ENCODE peak calls at places on chromosomes 4 and X, in six cellular contexts. H is activated gamma-delta T cell treated with Interleukin-2 at 50 U/mL for 16 hours, U is skeletal muscle cell, T is memory B cell, E is A172, V is iPS DF 6.9. A is an unnamed sample.

GRCh38 chrX:54640721-54641120 is 110.7 kb downstream of the GNL3L start:
- DNase-seq in U (peak; percentile 62), H (no peak), T (no peak), E (no peak), V (no peak), A (no peak)

GRCh38 chr4:90127706-90128345 is 632 bp downstream of the CCSER1 start:
- DNase-seq in V (no peak), U (no peak), H (no peak), E (no peak), T (peak; percentile 65), A (peak; percentile 7)

GRCh38 chrX:70134116-70134477 is 850 bp downstream of the IGBP1 start:
- DNase-seq in V (no peak), H (no peak), T (no peak), U (no peak), E (no peak), A (peak; percentile 19)

GRCh38 chr4:66489783-66490452 is 819.6 kb upstream of the EPHA5 start:
- DNase-seq in H (no peak), V (no peak), U (peak; percentile 24), E (peak; percentile 44), T (no peak), A (peak; percentile 22)

GRCh38 chr4:70632028-70632427 is 3.5 kb downstream of the ENAM start:
- DNase-seq in E (peak; percentile 49), H (no peak), U (no peak), T (no peak), V (no peak), A (peak; percentile 78)

GRCh38 chr4:16642897-16643296 is 255.5 kb downstream of the LDB2 start:
- DNase-seq in U (no peak), T (no peak), H (no peak), E (no peak), V (no peak), A (peak; percentile 54)

GRCh38 chrX:153357877-153358276 is 23.9 kb downstream of the ZNF275 start:
- DNase-seq in E (no peak), H (no peak), U (no peak), V (no peak), T (no peak), A (no peak)

GRCh38 chr4:173334085-173334890 is at the start of gene HMGB2:
- DNase-seq in H (peak; percentile 99), T (peak; percentile 96), V (peak; percentile 98), E (peak; percentile 99), U (peak; percentile 100), A (peak; percentile 99)

GRCh38 chr4:5043579-5043978 is 7.7 kb upstream of the STK32B start:
- DNase-seq in H (no peak), E (no peak), V (no peak), U (no peak), T (no peak), A (no peak)

GRCh38 chrX:54530358-54530900 is 410 bp downstream of the GNL3L start:
- DNase-seq in T (peak; percentile 16), V (no peak), U (no peak), H (no peak), E (no peak), A (peak; percentile 7)

GRCh38 chr4:3047464-3048286 is 26.7 kb downstream of the HTT-AS start:
- DNase-seq in T (peak; percentile 70), U (no peak), H (peak; percentile 54), V (peak; percentile 39), E (peak; percentile 64), A (peak; percentile 63)

GRCh38 chr4:172134536-172134935 is 321.3 kb downstream of the GALNTL6 start:
- DNase-seq in T (no peak), H (no peak), U (no peak), E (peak; percentile 12), V (no peak), A (peak; percentile 57)

GRCh38 chrX:119870626-119871131 is 854 bp downstream of the RNF113A start:
- DNase-seq in U (no peak), T (no peak), V (no peak), H (peak; percentile 18), E (no peak), A (peak; percentile 51)

GRCh38 chrX:51608766-51609165 is 9.9 kb downstream of the CENPVL3 start:
- DNase-seq in U (peak; percentile 35), E (no peak), H (no peak), V (no peak), T (no peak), A (no peak)

GRCh38 chr4:25948051-25948450 is 34.0 kb downstream of the SMIM20 start:
- DNase-seq in H (no peak), E (no peak), U (no peak), V (no peak), T (no peak), A (peak; percentile 52)

GRCh38 chrX:126165401-126165720 is 728 bp downstream of the DCAF12L2 start:
- DNase-seq in H (no peak), U (no peak), T (no peak), E (no peak), V (no peak), A (no peak)

GRCh38 chr4:182188622-182189021 is 54.6 kb upstream of the TENM3 start:
- DNase-seq in V (no peak), E (peak; percentile 66), H (no peak), T (no peak), U (peak; percentile 66), A (peak; percentile 11)

GRCh38 chrX:13219990-13220764 is 99.7 kb downstream of the ATXN3L start:
- DNase-seq in V (no peak), H (no peak), U (no peak), E (no peak), T (no peak), A (no peak)

GRCh38 chrX:29561417-29561816 is 653.9 kb upstream of the MAGEB2 start:
- DNase-seq in V (no peak), T (no peak), U (peak; percentile 1), H (no peak), E (peak; percentile 2), A (no peak)

GRCh38 chr4:127250577-127250976 is 382.2 kb upstream of the INTU start:
- DNase-seq in V (no peak), T (no peak), E (no peak), H (no peak), U (no peak), A (no peak)

GRCh38 chrX:10598540-10598939 is 21.8 kb downstream of the MID1 start:
- DNase-seq in T (no peak), U (no peak), E (no peak), V (no peak), H (no peak), A (no peak)

GRCh38 chrX:70262952-70263567 is 3.1 kb upstream of the P2RY4 start:
- DNase-seq in V (peak; percentile 22), E (peak; percentile 36), U (no peak), H (no peak), T (no peak), A (peak; percentile 26)

GRCh38 chrX:85903692-85904471 is 143.5 kb downstream of the CHM start:
- DNase-seq in T (no peak), H (no peak), V (no peak), U (no peak), E (no peak), A (no peak)

GRCh38 chrX:135505356-135505755 is 15.1 kb upstream of the INTS6L start:
- DNase-seq in U (no peak), H (no peak), V (no peak), E (no peak), T (no peak), A (no peak)

GRCh38 chr4:118557298-118557851 is 127.8 kb upstream of the METTL14 start:
- DNase-seq in T (no peak), E (peak; percentile 78), H (no peak), U (peak; percentile 30), V (no peak), A (peak; percentile 7)

GRCh38 chrX:114450911-114451310 is 133.0 kb upstream of the HTR2C start:
- DNase-seq in E (no peak), H (no peak), V (no peak), U (no peak), T (no peak), A (no peak)

GRCh38 chr4:76256968-76257367 is 5.4 kb downstream of the FAM47E start:
- DNase-seq in H (no peak), U (no peak), E (no peak), T (no peak), V (no peak), A (no peak)

GRCh38 chr4:53532521-53532920 is 58.8 kb downstream of the LNX1 start:
- DNase-seq in E (no peak), T (no peak), U (no peak), H (no peak), V (no peak), A (no peak)

GRCh38 chrX:150478496-150479492 is 89.6 kb upstream of the MTM1 start:
- DNase-seq in T (no peak), H (no peak), V (no peak), U (no peak), E (no peak), A (no peak)

GRCh38 chr4:5511791-5512190 is 196.6 kb downstream of the EVC2 start:
- DNase-seq in T (no peak), U (no peak), H (no peak), V (no peak), E (no peak), A (no peak)

GRCh38 chr4:12975511-12975910 is 508.6 kb downstream of the RAB28 start:
- DNase-seq in T (no peak), E (no peak), H (no peak), U (no peak), V (no peak), A (no peak)

GRCh38 chr4:16140520-16141249 is 56.9 kb upstream of the PROM1 start:
- DNase-seq in V (no peak), U (peak; percentile 92), E (peak; percentile 92), T (no peak), H (no peak), A (no peak)

GRCh38 chr4:68378226-68378625 is 28.3 kb upstream of the YTHDC1 start:
- DNase-seq in E (no peak), V (no peak), H (no peak), U (no peak), T (no peak), A (no peak)

GRCh38 chrX:70042399-70043371 is 7.1 kb downstream of the AWAT2 start:
- DNase-seq in H (no peak), V (no peak), T (no peak), U (no peak), E (no peak), A (peak; percentile 21)

GRCh38 chr4:163679189-163679588 is 184.7 kb downstream of the TMA16 start:
- DNase-seq in E (peak; percentile 45), H (no peak), U (no peak), T (no peak), V (no peak), A (peak; percentile 69)

GRCh38 chr4:74111990-74112389 is 13.0 kb upstream of the CXCL2 start:
- DNase-seq in U (peak; percentile 74), T (no peak), H (no peak), E (no peak), V (no peak), A (no peak)

GRCh38 chrX:114611018-114611619 is 27.2 kb downstream of the HTR2C start:
- DNase-seq in T (peak; percentile 19), V (no peak), E (peak; percentile 11), U (no peak), H (peak; percentile 4), A (peak; percentile 63)